ENCODE peak calls at places on chromosomes 3 and 15, in ten cellular contexts. T is neuronal stem cell, D is GM03348, Z is COR-L47, G is MCF 10A, M is ELR, F is SW 1271, E is lung, O is NCI-H1694, A is endothelial cell. U is an unnamed sample.

GRCh38 chr15:84582583-84583157 is 18.1 kb upstream of the ZSCAN2 start:
- DNase-seq in T (no peak), D (no peak), Z (no peak), G (no peak), M (peak), F (no peak), E (no peak), O (no peak), A (no peak), U (no peak)

GRCh38 chr15:51493892-51494291 is 128.7 kb downstream of the DMXL2 start:
- DNase-seq in T (no peak), D (no peak), Z (no peak), G (no peak), M (peak), F (no peak), E (no peak), O (no peak), A (no peak), U (no peak)

GRCh38 chr3:3316523-3316922 is 137.0 kb upstream of the CRBN start:
- DNase-seq in T (no peak), D (no peak), Z (no peak), G (no peak), M (no peak), F (no peak), E (no peak), O (no peak), A (no peak), U (no peak)

GRCh38 chr3:110644203-110644602 is 427.4 kb upstream of the NECTIN3 start:
- DNase-seq in T (no peak), D (no peak), Z (no peak), G (no peak), M (no peak), F (no peak), E (no peak), O (no peak), A (no peak), U (no peak)

GRCh38 chr3:61719278-61719977 is 158.1 kb downstream of the PTPRG start:
- DNase-seq in T (no peak), D (no peak), Z (no peak), G (no peak), M (no peak), F (no peak), E (no peak), O (no peak), A (no peak), U (no peak)

GRCh38 chr3:60912876-60913275 is 338.4 kb downstream of the FHIT start:
- DNase-seq in T (no peak), D (no peak), Z (no peak), G (peak), M (no peak), F (no peak), E (no peak), O (no peak), A (no peak), U (no peak)

GRCh38 chr3:56314842-56315241 is 153.4 kb downstream of the ERC2 start:
- DNase-seq in T (no peak), D (peak), Z (no peak), G (peak), M (no peak), F (no peak), E (no peak), O (no peak), A (no peak), U (no peak)

GRCh38 chr15:67033521-67033920 is 31.9 kb upstream of the SMAD3 start:
- DNase-seq in T (no peak), D (no peak), Z (no peak), G (no peak), M (no peak), F (no peak), E (no peak), O (no peak), A (no peak), U (no peak)

GRCh38 chr3:175200391-175200790 is 341.3 kb downstream of the NAALADL2 start:
- DNase-seq in T (no peak), D (no peak), Z (no peak), G (no peak), M (peak), F (no peak), E (no peak), O (no peak), A (no peak), U (no peak)

GRCh38 chr3:121064121-121064520 is 156.1 kb downstream of the STXBP5L start:
- DNase-seq in T (no peak), D (no peak), Z (no peak), G (peak), M (no peak), F (no peak), E (no peak), O (no peak), A (no peak), U (no peak)

GRCh38 chr15:31843426-31844055 is 186.8 kb upstream of the CHRNA7 start:
- DNase-seq in T (no peak), D (no peak), Z (peak), G (no peak), M (no peak), F (no peak), E (no peak), O (no peak), A (no peak), U (no peak)

GRCh38 chr3:137012097-137012501 is 54.3 kb downstream of the IL20RB start:
- DNase-seq in T (no peak), D (peak), Z (no peak), G (no peak), M (peak), F (no peak), E (no peak), O (no peak), A (no peak), U (no peak)

GRCh38 chr3:71087109-71088018 is 496.2 kb downstream of the FOXP1 start:
- DNase-seq in T (no peak), D (no peak), Z (no peak), G (peak), M (peak), F (no peak), E (no peak), O (no peak), A (no peak), U (no peak)

GRCh38 chr3:101851072-101851471 is 1.8 kb downstream of the NFKBIZ start:
- DNase-seq in T (no peak), D (no peak), Z (no peak), G (no peak), M (peak), F (no peak), E (no peak), O (no peak), A (no peak), U (no peak)

GRCh38 chr15:72197460-72198409 is at the start of gene GRAMD2A:
- DNase-seq in T (no peak), D (peak), Z (no peak), G (peak), M (peak), F (no peak), E (peak), O (peak), A (peak), U (no peak)

GRCh38 chr3:53850895-53851294 is 4.5 kb downstream of the IL17RB start:
- DNase-seq in T (no peak), D (no peak), Z (no peak), G (peak), M (peak), F (no peak), E (peak), O (no peak), A (no peak), U (peak)

U was measured in tibial nerve.